ENCODE peak calls at places on chromosomes 4 and X, in four cellular contexts. A is cardiac fibroblast, M is astrocyte of the spinal cord, C is foreskin fibroblast. F is an unnamed sample.

GRCh38 chr4:8555716-8556115 is 24.5 kb upstream of the GPR78 start:
- DNase-seq in A (no peak), M (no peak), C (no peak), F (no peak)

GRCh38 chrX:147069926-147070325 is 255.4 kb upstream of the CXorf51A start:
- DNase-seq in A (peak), M (no peak), C (no peak), F (no peak)

GRCh38 chr4:24003476-24003875 is 113.6 kb upstream of the PPARGC1A start:
- DNase-seq in A (no peak), M (no peak), C (no peak), F (no peak)

GRCh38 chr4:121306932-121307331 is 73.9 kb downstream of the QRFPR start:
- DNase-seq in A (no peak), M (no peak), C (no peak), F (no peak)

GRCh38 chrX:48083706-48084105 is 12.3 kb upstream of the ZNF630 start:
- DNase-seq in A (no peak), M (no peak), C (no peak), F (no peak)

GRCh38 chr4:54169176-54169575 is 59.9 kb upstream of the PDGFRA start:
- DNase-seq in A (peak), M (peak), C (peak), F (no peak)

GRCh38 chr4:879730-880079 is 52.4 kb downstream of the GAK start:
- DNase-seq in A (no peak), M (no peak), C (no peak), F (no peak)

GRCh38 chrX:141989802-141990201 is 86.1 kb downstream of the MAGEC1 start:
- DNase-seq in A (peak), M (peak), C (peak), F (no peak)

GRCh38 chr4:118872181-118872580 is 16.5 kb upstream of the SYNPO2 start:
- DNase-seq in A (no peak), M (no peak), C (no peak), F (no peak)

GRCh38 chrX:155643240-155643639 is 30.5 kb upstream of the TMLHE start:
- DNase-seq in A (no peak), M (no peak), C (no peak), F (no peak)

GRCh38 chrX:154730271-154730883 is 20.5 kb downstream of the GAB3 start:
- DNase-seq in A (peak), M (peak), C (peak), F (peak)

GRCh38 chr4:131459430-131460101 is 1689.5 kb upstream of the PCDH10 start:
- DNase-seq in A (no peak), M (no peak), C (no peak), F (no peak)

GRCh38 chr4:151721466-151721865 is 39.3 kb downstream of the GATB start:
- DNase-seq in A (no peak), M (no peak), C (peak), F (no peak)

GRCh38 chrX:23765449-23765848 is 17.5 kb upstream of the SAT1 start:
- DNase-seq in A (peak), M (no peak), C (peak), F (no peak)

GRCh38 chrX:134715930-134716619 is 57.8 kb upstream of the PLAC1 start:
- DNase-seq in A (no peak), M (no peak), C (no peak), F (peak)

GRCh38 chrX:72169008-72169728 is 12.4 kb upstream of the PIN4 start:
- DNase-seq in A (peak), M (no peak), C (no peak), F (peak)

GRCh38 chrX:119539872-119540271 is 25.3 kb downstream of the STEEP1 start:
- DNase-seq in A (no peak), M (no peak), C (no peak), F (no peak)

GRCh38 chrX:13051529-13052172 is 7.2 kb upstream of the FAM9C start:
- DNase-seq in A (peak), M (no peak), C (no peak), F (peak)

GRCh38 chr4:41318839-41319530 is 62.3 kb downstream of the UCHL1 start:
- DNase-seq in A (peak), M (no peak), C (peak), F (peak)

GRCh38 chrX:105463483-105463882 is 243.0 kb upstream of the TEX13A start:
- DNase-seq in A (peak), M (no peak), C (peak), F (no peak)

GRCh38 chr4:95409127-95409526 is 139.6 kb downstream of the UNC5C start:
- DNase-seq in A (peak), M (peak), C (no peak), F (no peak)

GRCh38 chr4:52911684-52912294 is 49.7 kb downstream of the RASL11B start:
- DNase-seq in A (peak), M (peak), C (peak), F (peak)

GRCh38 chrX:143571521-143571920 is 54.2 kb upstream of the SPANXN3 start:
- DNase-seq in A (peak), M (peak), C (no peak), F (no peak)

GRCh38 chrX:118847676-118848075 is 24.1 kb downstream of the ZCCHC12 start:
- DNase-seq in A (peak), M (peak), C (peak), F (peak)

GRCh38 chr4:8101213-8101781 is 57.3 kb downstream of the ABLIM2 start:
- DNase-seq in A (peak), M (no peak), C (peak), F (no peak)

GRCh38 chr4:86357608-86358007 is 2.2 kb downstream of the MAPK10 start:
- DNase-seq in A (no peak), M (no peak), C (no peak), F (no peak)

GRCh38 chrX:145620666-145621065 is 197.0 kb upstream of the SLITRK2 start:
- DNase-seq in A (no peak), M (no peak), C (no peak), F (no peak)

GRCh38 chr4:176238157-176238608 is 30.8 kb downstream of the ASB5 start:
- DNase-seq in A (peak), M (peak), C (peak), F (peak)

GRCh38 chr4:74934016-74934821 is 1.3 kb downstream of the PARM1 start:
- DNase-seq in A (peak), M (peak), C (peak), F (peak)

GRCh38 chr4:38359113-38359512 is 304.9 kb upstream of the KLF3 start:
- DNase-seq in A (no peak), M (no peak), C (no peak), F (no peak)

GRCh38 chr4:151942971-151943370 is 182.2 kb upstream of the GATB start:
- DNase-seq in A (no peak), M (no peak), C (no peak), F (no peak)

GRCh38 chrX:139126493-139126892 is 404.0 kb upstream of the F9 start:
- DNase-seq in A (no peak), M (no peak), C (no peak), F (peak)

GRCh38 chrX:13647709-13648212 is 5.2 kb upstream of the TCEANC start:
- DNase-seq in A (peak), M (peak), C (peak), F (peak)